ENCODE peak calls at places on chromosomes 11 and 22, in eight cellular contexts. W is stimulated activated CD4-positive, alpha-beta T cell treated with anti-CD3 and anti-CD28 coated beads, TNF-alpha, amount 100 ng/mL, for 1 hour; C is left ventricle myocardium inferior; Y is activated naive CD8-positive, alpha-beta T cell treated with anti-CD3 and anti-CD28 coated beads, Interleukin-2, amount 50 U/mL, for 16 hours; Z is NCI-H1105 treated with DMSO at 0.1 percent for 48 hours; X is iPS-NIHi11; Q is GM12891; H is fibroblast of the aortic adventitia. U is an unnamed sample.

GRCh38 chr11:71951741-71952310 is 23.0 kb downstream of the RNF121 start:
- DNase-seq in W (no peak), C (no peak), Y (no peak), Z (no peak), X (no peak), Q (no peak), H (no peak), U (no peak)

GRCh38 chr11:9047986-9048522 is 43.3 kb downstream of the SCUBE2 start:
- DNase-seq in W (no peak), C (no peak), Y (no peak), Z (no peak), X (no peak), Q (no peak), H (peak; percentile 48), U (no peak)

GRCh38 chr11:69466039-69466438 is 15.4 kb upstream of the LINC01488 start:
- DNase-seq in W (no peak), C (peak; percentile 9), Y (no peak), Z (no peak), X (no peak), Q (no peak), H (no peak), U (no peak)

GRCh38 chr11:77351281-77351905 is 49.9 kb upstream of the GDPD4 start:
- DNase-seq in W (no peak), C (no peak), Y (no peak), Z (no peak), X (no peak), Q (no peak), H (peak; percentile 47), U (no peak)

GRCh38 chr22:46584081-46584903 is 35.9 kb upstream of the GRAMD4 start:
- DNase-seq in W (no peak), C (peak; percentile 12), Y (no peak), Z (no peak), X (peak; percentile 47), Q (no peak), H (no peak), U (no peak)

GRCh38 chr11:38282718-38283117 is 1684.7 kb upstream of the RAG2 start:
- DNase-seq in W (no peak), C (no peak), Y (no peak), Z (no peak), X (no peak), Q (no peak), H (no peak), U (no peak)

GRCh38 chr11:10885703-10886363 is 28.0 kb upstream of the ZBED5 start:
- DNase-seq in W (no peak), C (no peak), Y (no peak), Z (no peak), X (no peak), Q (no peak), H (peak; percentile 93), U (no peak)

GRCh38 chr11:89181111-89181510 is 3.4 kb downstream of the TYR start:
- DNase-seq in W (no peak), C (no peak), Y (no peak), Z (no peak), X (no peak), Q (no peak), H (no peak), U (no peak)

GRCh38 chr11:121721961-121722360 is 269.2 kb upstream of the SORL1-AS1 start:
- DNase-seq in W (no peak), C (no peak), Y (no peak), Z (no peak), X (no peak), Q (no peak), H (no peak), U (no peak)

GRCh38 chr22:24011735-24012068 is 598 bp downstream of the CABIN1 start:
- DNase-seq in W (no peak), C (no peak), Y (no peak), Z (peak; percentile 45), X (peak; percentile 49), Q (no peak), H (no peak), U (no peak)

GRCh38 chr11:62370743-62371440 is 33.6 kb downstream of the ASRGL1 start:
- DNase-seq in W (no peak), C (no peak), Y (no peak), Z (no peak), X (peak; percentile 18), Q (no peak), H (no peak), U (no peak)

GRCh38 chr22:49845666-49846459 is 7.8 kb upstream of the ZBED4 start:
- DNase-seq in W (no peak), C (no peak), Y (no peak), Z (no peak), X (no peak), Q (no peak), H (no peak), U (no peak)

GRCh38 chr11:93888026-93888425 is 37.6 kb upstream of the VSTM5 start:
- DNase-seq in W (no peak), C (no peak), Y (no peak), Z (no peak), X (no peak), Q (no peak), H (no peak), U (no peak)

GRCh38 chr22:45631140-45631539 is 40.5 kb upstream of the ATXN10 start:
- DNase-seq in W (no peak), C (no peak), Y (no peak), Z (no peak), X (peak; percentile 57), Q (no peak), H (no peak), U (no peak)

GRCh38 chr11:18706330-18707243 is 8.0 kb downstream of the TMEM86A start:
- DNase-seq in W (no peak), C (peak; percentile 57), Y (no peak), Z (peak; percentile 66), X (peak; percentile 82), Q (no peak), H (no peak), U (peak; percentile 41)

GRCh38 chr11:115164774-115165173 is 339.4 kb downstream of the CADM1 start:
- DNase-seq in W (no peak), C (no peak), Y (no peak), Z (no peak), X (peak; percentile 66), Q (no peak), H (no peak), U (no peak)

GRCh38 chr11:44351006-44351660 is 41.2 kb upstream of the ALX4 start:
- DNase-seq in W (no peak), C (no peak), Y (no peak), Z (no peak), X (no peak), Q (no peak), H (no peak), U (no peak)